ENCODE peak calls at places on chromosomes 2 and 18, in seven cellular contexts. Y, F, L, G, P, W and J are unnamed samples.
A peak's percentile ranks its signal among the peaks of the same experiment; 100 is the strongest.

GRCh38 chr2:28643324-28643723 is 108.3 kb upstream of the PPP1CB start:
- DNase-seq in Y (no peak), F (no peak), L (no peak), G (no peak), P (no peak), W (no peak), J (no peak)

GRCh38 chr2:7884338-7884737 is 797.5 kb upstream of the ID2 start:
- DNase-seq in Y (no peak), F (no peak), L (no peak), G (no peak), P (no peak), W (no peak), J (peak; percentile 21)

GRCh38 chr18:79523221-79523737 is 127.5 kb downstream of the NFATC1 start:
- DNase-seq in Y (no peak), F (no peak), L (no peak), G (no peak), P (no peak), W (no peak), J (no peak)

GRCh38 chr2:9285385-9285784 is 78.8 kb downstream of the ASAP2 start:
- DNase-seq in Y (no peak), F (no peak), L (no peak), G (no peak), P (no peak), W (no peak), J (no peak)

GRCh38 chr2:134917219-134917957 is 1.2 kb upstream of the CCNT2 start:
- DNase-seq in Y (peak; percentile 27), F (no peak), L (peak; percentile 28), G (no peak), P (no peak), W (no peak), J (no peak)

GRCh38 chr2:233816334-233816733 is 38.0 kb downstream of the HJURP start:
- DNase-seq in Y (no peak), F (no peak), L (peak; percentile 2), G (no peak), P (peak; percentile 28), W (no peak), J (no peak)

GRCh38 chr2:125516496-125517109 is 1139.4 kb upstream of the GYPC start:
- DNase-seq in Y (no peak), F (no peak), L (no peak), G (peak; percentile 1), P (no peak), W (peak; percentile 21), J (no peak)

GRCh38 chr2:43179947-43180346 is 46.5 kb downstream of the ZFP36L2 start:
- DNase-seq in Y (no peak), F (no peak), L (no peak), G (no peak), P (no peak), W (peak; percentile 68), J (no peak)

GRCh38 chr2:18187214-18187613 is 308.7 kb downstream of the KCNS3 start:
- DNase-seq in Y (no peak), F (no peak), L (no peak), G (peak; percentile 37), P (no peak), W (no peak), J (no peak)

GRCh38 chr2:235468978-235469694 is 24.7 kb upstream of the AGAP1 start:
- DNase-seq in Y (peak; percentile 44), F (peak; percentile 67), L (peak; percentile 14), G (peak; percentile 94), P (no peak), W (no peak), J (no peak)

GRCh38 chr2:180449171-180449570 is 442.1 kb upstream of the CWC22 start:
- DNase-seq in Y (no peak), F (no peak), L (no peak), G (no peak), P (no peak), W (no peak), J (no peak)

GRCh38 chr18:712401-713134 is at the start of gene ENOSF1:
- DNase-seq in Y (peak; percentile 90), F (peak; percentile 54), L (peak; percentile 93), G (peak; percentile 58), P (peak; percentile 91), W (peak; percentile 79), J (peak; percentile 93)

GRCh38 chr2:184049566-184049965 is 548.8 kb upstream of the ZNF804A start:
- DNase-seq in Y (no peak), F (no peak), L (no peak), G (no peak), P (no peak), W (no peak), J (no peak)

GRCh38 chr2:44197806-44198205 is 29.1 kb downstream of the PPM1B start:
- DNase-seq in Y (no peak), F (no peak), L (no peak), G (no peak), P (no peak), W (no peak), J (no peak)

GRCh38 chr18:45627204-45627526 is 11.9 kb downstream of the SLC14A2 start:
- DNase-seq in Y (no peak), F (no peak), L (no peak), G (no peak), P (no peak), W (no peak), J (no peak)

GRCh38 chr2:74924463-74925265 is 33.8 kb upstream of the POLE4 start:
- DNase-seq in Y (no peak), F (no peak), L (no peak), G (no peak), P (no peak), W (no peak), J (no peak)

GRCh38 chr2:223075301-223076270 is 23.6 kb downstream of the KCNE4 start:
- DNase-seq in Y (no peak), F (no peak), L (no peak), G (peak; percentile 86), P (no peak), W (no peak), J (peak; percentile 64)

GRCh38 chr2:213251618-213252017 is 32.6 kb upstream of the SPAG16 start:
- DNase-seq in Y (no peak), F (peak; percentile 50), L (no peak), G (peak; percentile 81), P (no peak), W (no peak), J (no peak)

DNA sequence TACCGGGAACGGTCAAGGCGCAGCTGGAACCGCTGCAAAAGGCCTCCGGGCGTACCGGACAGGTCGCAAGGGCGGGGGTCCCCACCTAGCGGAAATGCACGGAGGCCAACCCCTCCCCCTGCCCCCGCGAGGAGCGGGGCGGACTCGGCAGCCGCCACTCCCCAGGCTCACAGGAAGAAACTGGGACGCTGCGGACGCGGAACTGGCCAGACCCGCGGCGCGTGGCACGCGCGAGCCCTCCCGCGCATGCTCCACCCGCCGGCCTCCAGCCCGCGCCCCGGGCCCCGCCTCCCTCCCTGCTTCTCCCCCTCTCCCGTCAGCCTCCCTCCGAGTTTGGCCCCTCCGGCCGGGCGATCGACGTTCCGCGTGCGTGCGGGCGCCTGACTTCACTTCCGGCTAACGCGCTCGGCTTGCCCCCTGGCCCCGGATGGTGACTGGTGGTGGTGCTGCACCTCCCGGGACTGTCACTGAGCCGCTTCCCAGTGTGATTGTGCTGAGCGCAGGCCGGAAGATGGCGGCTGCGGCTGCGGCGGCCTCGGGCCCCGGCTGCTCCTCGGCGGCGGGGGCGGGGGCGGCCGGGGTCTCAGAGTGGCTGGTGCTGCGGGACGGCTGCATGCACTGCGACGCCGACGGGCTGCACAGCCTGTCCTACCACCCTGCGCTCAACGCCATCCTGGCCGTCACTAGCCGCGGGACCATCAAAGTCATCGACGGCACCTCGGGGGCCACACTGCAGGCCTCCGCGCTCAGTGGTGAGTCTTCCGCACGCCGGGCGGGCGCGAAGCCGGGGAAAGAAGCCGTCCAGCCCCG is at the start of gene BIRC6:
- DNase-seq in Y (peak; percentile 99), F (peak; percentile 92), L (peak; percentile 98), G (peak; percentile 95), P (peak; percentile 98), W (peak; percentile 86), J (peak; percentile 98)
- TF ChIP-seq POLR2A in Y (peak; percentile 91), F (peak; percentile 78), L (peak; percentile 89), G (peak; percentile 93), P (peak; percentile 54), W (peak; percentile 74), J (peak; percentile 72)

GRCh38 chr2:143529118-143529720 is 400.0 kb downstream of the ARHGAP15 start:
- DNase-seq in Y (no peak), F (no peak), L (no peak), G (no peak), P (no peak), W (no peak), J (no peak)
- TF ChIP-seq POLR2A in Y (no peak), F (no peak), L (no peak), G (no peak), P (no peak), W (no peak), J (no peak)

DNA sequence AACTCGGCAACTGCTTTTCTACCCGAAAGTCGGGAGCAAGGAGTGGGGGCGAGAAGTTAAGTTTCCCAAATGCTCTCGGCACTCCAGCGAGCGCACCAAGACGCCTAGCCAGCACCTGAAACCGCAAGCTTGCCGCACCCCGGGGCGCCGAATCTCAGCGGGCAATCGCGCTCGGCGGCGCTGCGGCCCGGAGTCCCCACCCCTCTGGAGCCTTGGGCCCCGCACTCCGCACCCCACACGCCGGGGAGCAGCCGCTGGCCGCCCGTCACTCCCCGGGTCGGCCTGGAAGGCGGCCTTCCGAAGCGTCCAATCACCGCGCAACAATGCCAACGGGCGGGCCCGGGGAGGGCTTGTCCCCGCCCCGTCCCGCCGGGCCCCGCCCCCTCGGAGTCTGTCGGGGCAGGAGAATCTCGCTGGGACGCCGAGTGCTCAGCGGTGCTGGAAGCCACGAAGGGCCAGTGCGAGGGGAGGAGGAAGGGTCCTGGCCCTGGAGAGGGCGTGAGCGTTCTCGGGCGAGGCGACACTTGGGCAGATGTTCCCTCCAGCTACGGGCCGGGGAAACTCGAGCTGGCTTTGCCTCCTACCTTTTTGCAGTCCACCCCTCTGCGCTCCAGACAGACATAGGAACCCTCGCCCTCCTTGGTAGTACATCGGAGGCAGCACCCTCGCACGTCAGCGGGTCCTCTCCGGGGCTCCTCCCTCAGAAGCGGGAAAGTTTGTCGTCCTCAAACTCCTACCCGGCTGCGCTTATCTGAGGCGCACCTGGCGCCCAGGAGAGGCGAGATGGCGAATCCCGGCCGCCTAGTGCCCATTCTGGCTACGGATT is 1.1 kb upstream of the ZBTB7C start:
- DNase-seq in Y (peak; percentile 93), F (peak; percentile 67), L (peak; percentile 91), G (peak; percentile 72), P (peak; percentile 94), W (peak; percentile 57), J (peak; percentile 96)
- TF ChIP-seq POLR2A in Y (peak; percentile 64), F (no peak), L (no peak), G (no peak), P (no peak), W (no peak), J (peak; percentile 51)

DNA sequence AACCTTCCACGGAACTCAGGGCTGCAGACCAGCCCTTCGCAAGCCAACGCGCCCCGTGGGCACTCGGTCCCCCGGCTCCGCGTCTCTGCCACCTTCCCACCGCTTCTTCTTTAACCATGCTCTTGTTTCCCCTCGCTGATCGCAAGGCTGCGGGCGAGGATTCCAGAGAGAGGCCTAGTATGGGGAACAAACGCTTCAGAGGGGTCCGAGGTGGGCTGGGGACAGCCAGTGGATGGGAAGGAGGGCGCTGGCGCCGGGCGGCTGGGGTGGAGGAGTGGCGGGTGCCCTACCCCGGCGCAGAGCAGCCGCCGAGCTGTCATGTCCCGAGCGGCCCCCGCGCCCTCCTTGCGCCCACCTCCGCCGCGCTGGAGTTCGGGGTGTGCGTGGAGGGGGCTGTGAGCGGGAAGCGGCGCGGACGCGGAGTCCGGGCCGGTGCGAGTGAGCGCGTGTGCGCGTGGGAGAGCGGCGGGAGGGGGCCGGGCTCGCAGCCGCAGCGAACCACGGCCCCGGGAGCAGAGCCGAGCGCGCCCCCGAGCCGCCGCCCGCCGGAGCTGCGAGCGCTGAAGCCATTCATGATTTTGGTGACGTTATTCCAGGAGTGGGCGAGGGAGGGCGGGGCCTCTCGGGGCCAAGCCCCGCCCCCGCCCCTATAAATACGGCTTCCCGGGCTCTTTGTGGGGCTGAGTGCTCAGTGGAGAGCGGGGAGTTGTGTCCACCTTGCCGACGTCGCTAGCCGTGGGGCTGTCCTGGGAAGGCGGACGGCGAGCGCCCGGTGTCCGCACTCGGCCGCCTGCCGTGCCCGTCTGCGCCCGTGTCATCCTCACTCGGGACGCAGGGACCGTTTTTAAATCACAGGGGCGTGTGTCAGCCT is at the start of gene LBH:
- DNase-seq in Y (peak; percentile 81), F (no peak), L (peak; percentile 82), G (peak; percentile 90), P (peak; percentile 88), W (peak; percentile 66), J (peak; percentile 98)
- TF ChIP-seq POLR2A in Y (peak; percentile 97), F (no peak), L (peak; percentile 96), G (peak; percentile 100), P (peak; percentile 77), W (peak; percentile 97), J (peak; percentile 98)